ENCODE peak calls at places on chromosome 1, in eight cellular contexts. P is pons; A is HTR-8/SVneo; N is left cardiac atrium; S is kidney epithelial cell; I is B cell; T is left colon; Q is activated CD4-positive, alpha-beta T cell treated with anti-CD3 and anti-CD28 coated beads, Interleukin-2, amount 10 ng/mL, durations not matched to agents 24 days and 14 days. J is an unnamed sample.

GRCh38 chr1:206556047-206556747 is 48.9 kb downstream of the RASSF5 start:
- DNase-seq in Q (peak), A (no peak), P (no peak), S (no peak), N (peak), T (no peak), I (no peak), J (no peak)

GRCh38 chr1:53553734-53554509 is 94.7 kb downstream of the DMRTB1 start:
- DNase-seq in S (no peak), I (no peak), N (peak), P (no peak), Q (no peak), A (no peak), T (no peak), J (no peak)

GRCh38 chr1:94708299-94708685 is 111.9 kb upstream of the SLC44A3 start:
- DNase-seq in T (no peak), N (no peak), A (no peak), S (no peak), P (no peak), Q (no peak), I (no peak), J (no peak)

GRCh38 chr1:70205076-70205436 is 323 bp downstream of the LRRC40 start:
- DNase-seq in T (no peak), N (no peak), P (no peak), I (no peak), S (no peak), Q (no peak), A (no peak), J (peak)

GRCh38 chr1:33420870-33421775 is 9.8 kb downstream of the PHC2 start:
- DNase-seq in P (no peak), N (no peak), S (no peak), T (no peak), Q (no peak), I (no peak), A (no peak), J (no peak)

GRCh38 chr1:206011057-206011456 is 7.9 kb upstream of the RAB7B start:
- DNase-seq in N (no peak), P (no peak), I (no peak), Q (no peak), A (no peak), S (no peak), T (no peak), J (no peak)

GRCh38 chr1:157107702-157108101 is 8.1 kb upstream of the ETV3L start:
- DNase-seq in S (no peak), Q (no peak), T (no peak), A (no peak), N (no peak), P (no peak), I (no peak), J (no peak)

GRCh38 chr1:4464478-4464877 is 189.9 kb upstream of the AJAP1 start:
- DNase-seq in Q (no peak), S (no peak), N (no peak), I (no peak), A (no peak), T (no peak), P (no peak), J (no peak)

GRCh38 chr1:24374891-24375786 is 38.4 kb downstream of the STPG1 start:
- DNase-seq in I (no peak), T (no peak), A (no peak), P (no peak), N (no peak), S (no peak), Q (no peak), J (no peak)

GRCh38 chr1:62515055-62515454 is 78.2 kb downstream of the USP1 start:
- DNase-seq in N (no peak), T (no peak), Q (no peak), P (no peak), S (peak), I (no peak), A (no peak), J (peak)

GRCh38 chr1:145962157-145963102 is 1.9 kb downstream of the ANKRD34A start:
- DNase-seq in P (peak), I (peak), S (no peak), T (peak), A (no peak), Q (peak), N (peak), J (no peak)

GRCh38 chr1:59089343-59089742 is 207.6 kb upstream of the FGGY start:
- DNase-seq in I (no peak), P (no peak), N (no peak), Q (no peak), A (no peak), S (no peak), T (no peak), J (no peak)

GRCh38 chr1:23799570-23800395 is 771 bp downstream of the GALE start:
- DNase-seq in P (no peak), N (peak), T (peak), Q (peak), A (peak), S (peak), I (peak), J (peak)

GRCh38 chr1:182909578-182909977 is 43.4 kb downstream of the SHCBP1L start:
- DNase-seq in P (no peak), N (no peak), I (no peak), Q (no peak), A (no peak), T (no peak), S (no peak), J (no peak)

GRCh38 chr1:37265156-37265555 is 209.2 kb upstream of the ZC3H12A start:
- DNase-seq in S (no peak), Q (no peak), A (no peak), T (no peak), N (no peak), I (no peak), P (no peak), J (no peak)

J was measured in Caki2.